ENCODE peak calls at places on chromosomes 5 and 9, in ten cellular contexts. K is lower lobe of right lung, X is testis, I is fibroblast of mammary gland, D is CD14-positive monocyte, S is adrenal gland, G is HFF-Myc, F is ovary, A is suprapubic skin, Y is Peyer's patch. H is an unnamed sample.

GRCh38 chr5:124277767-124278536 is 468.5 kb downstream of the ZNF608 start:
- DNase-seq in K (no peak), X (no peak), I (no peak), D (no peak), S (no peak), G (no peak), F (no peak), A (no peak), Y (no peak), H (no peak)

GRCh38 chr9:5321058-5321457 is 16.5 kb upstream of the RLN2 start:
- DNase-seq in K (no peak), X (no peak), I (no peak), D (no peak), S (no peak), G (no peak), F (no peak), A (no peak), Y (no peak), H (no peak)

GRCh38 chr5:138610468-138611294 is 35.5 kb upstream of the HSPA9 start:
- DNase-seq in K (no peak), X (no peak), I (peak; percentile 24), D (no peak), S (no peak), G (no peak), F (peak; percentile 52), A (peak; percentile 64), Y (no peak), H (no peak)

GRCh38 chr5:39794511-39794910 is 369.7 kb upstream of the DAB2 start:
- DNase-seq in K (no peak), X (no peak), I (peak; percentile 10), D (no peak), S (no peak), G (no peak), F (no peak), A (no peak), Y (no peak), H (no peak)

GRCh38 chr9:78294290-78295176 is 2.4 kb upstream of the PSAT1 start:
- DNase-seq in K (no peak), X (no peak), I (no peak), D (no peak), S (no peak), G (no peak), F (no peak), A (no peak), Y (no peak), H (no peak)

GRCh38 chr9:106438928-106439327 is 424.0 kb upstream of the ZNF462 start:
- DNase-seq in K (no peak), X (no peak), I (peak; percentile 3), D (no peak), S (no peak), G (no peak), F (no peak), A (no peak), Y (no peak), H (no peak)

GRCh38 chr9:38000332-38000731 is 68.7 kb downstream of the SHB start:
- DNase-seq in K (no peak), X (no peak), I (no peak), D (no peak), S (no peak), G (no peak), F (no peak), A (no peak), Y (no peak), H (peak; percentile 67)

GRCh38 chr5:14834584-14835540 is 36.7 kb downstream of the ANKH start:
- DNase-seq in K (no peak), X (no peak), I (no peak), D (no peak), S (no peak), G (no peak), F (no peak), A (no peak), Y (no peak), H (no peak)

GRCh38 chr9:9920425-9920824 is 692.4 kb downstream of the PTPRD start:
- DNase-seq in K (no peak), X (no peak), I (no peak), D (no peak), S (no peak), G (no peak), F (no peak), A (no peak), Y (no peak), H (no peak)

GRCh38 chr5:1864896-1865440 is 17.8 kb downstream of the IRX4 start:
- DNase-seq in K (no peak), X (no peak), I (no peak), D (no peak), S (no peak), G (no peak), F (no peak), A (no peak), Y (no peak), H (no peak)

GRCh38 chr9:78669591-78669990 is 372.7 kb downstream of the PSAT1 start:
- DNase-seq in K (no peak), X (no peak), I (no peak), D (no peak), S (no peak), G (no peak), F (no peak), A (no peak), Y (no peak), H (no peak)

GRCh38 chr5:168672888-168673287 is 93.7 kb upstream of the PANK3 start:
- DNase-seq in K (no peak), X (no peak), I (no peak), D (no peak), S (no peak), G (no peak), F (no peak), A (no peak), Y (no peak), H (no peak)
- TF ChIP-seq CTCF in K (no peak), X (no peak), I (no peak), D (no peak), S (no peak), G (no peak), F (no peak), A (no peak), Y (no peak), H (no peak)

DNA sequence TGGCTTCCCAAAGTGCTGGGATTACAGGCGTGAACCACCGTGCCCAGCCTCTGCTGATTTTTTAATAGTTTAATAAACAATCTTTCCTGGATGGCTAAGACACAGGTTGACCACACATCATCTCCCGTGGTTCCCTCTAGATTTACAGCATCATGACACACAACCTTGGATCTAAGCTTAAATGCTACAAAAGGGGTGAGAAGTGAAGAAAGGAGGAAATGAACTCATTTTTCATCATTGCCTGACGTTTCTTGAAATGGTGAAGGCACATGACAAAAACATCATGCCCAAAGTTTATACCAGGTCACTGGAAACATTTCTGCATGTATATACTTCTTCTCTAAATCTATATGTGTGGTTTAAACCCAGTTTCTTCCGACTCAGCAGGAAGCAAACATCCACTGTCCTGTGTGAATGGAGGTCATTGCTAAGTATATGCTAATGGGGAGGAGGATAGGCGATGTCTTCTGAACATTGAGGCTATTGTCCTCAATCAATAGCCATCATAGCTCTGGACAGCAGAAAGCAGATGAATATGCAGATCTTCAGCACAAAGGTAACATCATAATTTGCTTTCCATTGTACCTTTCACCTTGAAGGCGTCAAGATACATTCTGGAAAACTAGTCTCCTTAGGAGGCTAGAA is 137.5 kb downstream of the MED27 start:
- DNase-seq in K (no peak), X (no peak), I (peak; percentile 40), D (no peak), S (no peak), G (no peak), F (no peak), A (no peak), Y (no peak), H (no peak)
- TF ChIP-seq CTCF in K (no peak), X (no peak), I (no peak), D (no peak), S (no peak), G (no peak), F (no peak), A (no peak), Y (no peak), H (no peak)

DNA sequence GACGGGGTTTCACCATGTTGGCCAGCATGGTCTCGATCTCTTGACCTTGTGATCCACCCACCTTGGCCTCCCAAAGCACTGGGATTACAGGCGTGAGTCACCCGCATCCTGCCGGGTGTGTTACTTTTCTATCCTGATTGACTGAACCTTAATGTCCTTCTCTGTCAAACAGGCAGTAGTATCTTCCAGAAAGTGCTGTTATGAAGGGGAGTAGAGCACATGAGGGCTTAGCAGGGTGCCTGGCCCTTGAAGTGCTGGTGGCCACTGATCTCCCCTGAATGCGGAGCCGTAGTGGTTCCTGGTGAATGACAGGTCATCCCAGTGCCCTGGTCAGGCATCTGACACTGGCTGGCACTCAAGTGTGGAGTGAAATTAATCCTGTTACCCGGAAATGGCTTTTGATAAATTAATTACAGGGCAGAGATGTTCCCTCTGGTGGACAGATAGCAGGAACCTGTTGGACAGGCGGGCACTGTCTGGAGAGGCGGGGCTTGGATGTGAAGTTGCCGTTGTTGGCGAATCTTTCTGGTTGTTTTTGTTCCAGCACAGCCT is 28.4 kb downstream of the PRRC2B start:
- DNase-seq in K (no peak), X (peak; percentile 75), I (no peak), D (no peak), S (peak; percentile 45), G (no peak), F (peak; percentile 45), A (no peak), Y (peak; percentile 58), H (peak; percentile 36)
- TF ChIP-seq CTCF in K (no peak), X (no peak), I (peak; percentile 32), D (no peak), S (peak; percentile 44), G (no peak), F (no peak), A (no peak), Y (peak; percentile 49), H (peak; percentile 51)

GRCh38 chr9:581673-582497 is 259.6 kb upstream of the DMRT1 start:
- DNase-seq in K (no peak), X (no peak), I (no peak), D (no peak), S (no peak), G (no peak), F (no peak), A (no peak), Y (no peak), H (no peak)

GRCh38 chr9:575139-575538 is 266.4 kb upstream of the DMRT1 start:
- DNase-seq in K (no peak), X (peak; percentile 37), I (no peak), D (no peak), S (no peak), G (no peak), F (no peak), A (no peak), Y (no peak), H (no peak)

GRCh38 chr9:582775-583174 is 258.7 kb upstream of the DMRT1 start:
- DNase-seq in K (no peak), X (no peak), I (no peak), D (no peak), S (no peak), G (no peak), F (no peak), A (no peak), Y (no peak), H (no peak)

DNA sequence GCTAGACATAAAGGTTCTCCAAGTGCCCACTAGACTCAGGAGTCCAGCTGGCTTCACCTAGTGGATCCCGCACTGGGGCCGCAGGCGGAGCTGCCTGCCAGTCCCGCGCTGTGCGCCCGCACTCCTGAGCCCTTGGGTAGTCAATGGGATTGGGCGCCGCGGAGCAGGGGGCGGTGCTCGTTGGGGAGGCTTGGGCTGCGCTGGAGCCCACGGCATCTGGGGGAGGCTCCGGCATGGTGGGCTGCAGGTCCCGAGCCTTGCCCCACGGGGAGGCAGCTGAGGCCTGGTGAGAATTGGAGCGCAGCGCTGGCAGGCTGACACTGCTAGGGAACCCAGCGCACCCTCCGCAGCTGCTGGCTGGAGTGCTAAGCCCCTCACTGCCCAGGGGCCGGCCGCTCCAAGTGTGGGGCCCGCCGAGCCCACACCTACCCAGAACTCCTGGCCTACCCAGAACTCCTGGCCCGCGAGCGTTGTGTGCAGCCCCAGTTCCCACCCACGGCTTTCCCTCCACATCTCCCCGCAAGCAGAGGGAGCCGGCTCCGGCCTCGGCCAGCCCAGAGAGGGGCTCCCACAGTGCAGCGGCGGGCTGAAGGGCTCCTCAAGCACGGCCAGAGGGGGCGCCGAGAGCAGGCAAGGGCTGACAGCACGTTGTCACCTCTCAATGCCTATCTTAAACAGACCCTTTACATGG is 260.7 kb upstream of the DMRT1 start:
- DNase-seq in K (peak; percentile 45), X (no peak), I (no peak), D (no peak), S (no peak), G (no peak), F (no peak), A (no peak), Y (no peak), H (no peak)
- TF ChIP-seq CTCF in K (no peak), X (no peak), I (no peak), D (no peak), S (no peak), G (no peak), F (no peak), A (no peak), Y (no peak), H (no peak)

H was measured in chondrocyte.